ENCODE peak calls at places on chromosomes 11 and 22, in seven cellular contexts. Y is lower leg skin, J is A549, B is K562, X is IMR-90, C is tibial nerve, R is gastrocnemius medialis. W is an unnamed sample.

GRCh38 chr11:117986981-117987495 is 844 bp downstream of the IL10RA start:
- DNase-seq in Y (no peak), J (no peak), B (no peak), X (no peak), C (no peak), R (no peak), W (peak)

GRCh38 chr11:28170759-28171158 is 62.6 kb downstream of the METTL15 start:
- DNase-seq in Y (no peak), J (no peak), B (no peak), X (no peak), C (no peak), R (no peak), W (no peak)

GRCh38 chr11:65559951-65560537 is 1.9 kb upstream of the LTBP3 start:
- DNase-seq in Y (no peak), J (peak), B (no peak), X (peak), C (no peak), R (peak), W (no peak)

GRCh38 chr11:125990244-125990643 is 44.4 kb downstream of the VSIG10L2 start:
- DNase-seq in Y (peak), J (no peak), B (no peak), X (peak), C (peak), R (no peak), W (no peak)

GRCh38 chr22:20128902-20129746 is 2.5 kb upstream of the ZDHHC8 start:
- DNase-seq in Y (no peak), J (no peak), B (peak), X (peak), C (no peak), R (peak), W (peak)

GRCh38 chr11:83736689-83737088 is 450.5 kb upstream of the CCDC90B start:
- DNase-seq in Y (no peak), J (no peak), B (no peak), X (no peak), C (no peak), R (no peak), W (no peak)

GRCh38 chr22:50314455-50315288 is 7.2 kb upstream of the PLXNB2 start:
- DNase-seq in Y (no peak), J (no peak), B (peak), X (no peak), C (no peak), R (no peak), W (peak)

GRCh38 chr22:40400173-40400572 is 29.8 kb downstream of the SGSM3 start:
- DNase-seq in Y (no peak), J (no peak), B (no peak), X (no peak), C (no peak), R (no peak), W (peak)

GRCh38 chr11:93570759-93571413 is 27.7 kb upstream of the SMCO4 start:
- DNase-seq in Y (no peak), J (peak), B (no peak), X (peak), C (no peak), R (peak), W (peak)

GRCh38 chr11:3132271-3132781 is 32.8 kb downstream of the OSBPL5 start:
- DNase-seq in Y (no peak), J (no peak), B (no peak), X (no peak), C (no peak), R (no peak), W (no peak)

GRCh38 chr11:120501976-120502755 is 9.4 kb upstream of the GRIK4 start:
- DNase-seq in Y (no peak), J (no peak), B (no peak), X (no peak), C (no peak), R (no peak), W (no peak)

GRCh38 chr11:104254347-104254746 is 90.4 kb upstream of the PDGFD start:
- DNase-seq in Y (no peak), J (no peak), B (peak), X (no peak), C (no peak), R (no peak), W (peak)

GRCh38 chr11:77753230-77753629 is 67.3 kb downstream of the RSF1 start:
- DNase-seq in Y (no peak), J (no peak), B (no peak), X (no peak), C (no peak), R (no peak), W (no peak)

GRCh38 chr11:7413961-7414728 is 71.2 kb upstream of the OLFML1 start:
- DNase-seq in Y (no peak), J (no peak), B (no peak), X (no peak), C (no peak), R (no peak), W (no peak)

GRCh38 chr11:26490546-26490945 is 81.5 kb downstream of the MUC15 start:
- DNase-seq in Y (no peak), J (no peak), B (no peak), X (no peak), C (no peak), R (no peak), W (no peak)

GRCh38 chr22:30566125-30566524 is 8.3 kb downstream of the GAL3ST1 start:
- DNase-seq in Y (no peak), J (no peak), B (no peak), X (no peak), C (no peak), R (no peak), W (no peak)

GRCh38 chr22:45961679-45962430 is 15.1 kb downstream of the WNT7B start:
- DNase-seq in Y (no peak), J (no peak), B (no peak), X (no peak), C (no peak), R (no peak), W (no peak)

GRCh38 chr22:45910928-45911467 is 66.0 kb downstream of the WNT7B start:
- DNase-seq in Y (no peak), J (no peak), B (peak), X (no peak), C (no peak), R (no peak), W (no peak)

GRCh38 chr11:106619320-106619990 is 398.8 kb downstream of the GUCY1A2 start:
- DNase-seq in Y (no peak), J (no peak), B (no peak), X (no peak), C (no peak), R (no peak), W (no peak)

GRCh38 chr22:20636945-20637344 is 129.5 kb downstream of the MED15 start:
- DNase-seq in Y (no peak), J (no peak), B (no peak), X (no peak), C (no peak), R (no peak), W (no peak)

GRCh38 chr22:50222508-50222907 is 21.7 kb downstream of the SELENOO start:
- DNase-seq in Y (no peak), J (no peak), B (no peak), X (no peak), C (no peak), R (no peak), W (no peak)

GRCh38 chr11:127006311-127006710 is 5.7 kb upstream of the KIRREL3 start:
- DNase-seq in Y (no peak), J (no peak), B (no peak), X (peak), C (no peak), R (no peak), W (no peak)

GRCh38 chr11:23226331-23226909 is 366.1 kb upstream of the CCDC179 start:
- DNase-seq in Y (no peak), J (no peak), B (no peak), X (peak), C (no peak), R (no peak), W (no peak)

GRCh38 chr22:47386812-47387510 is 624.5 kb downstream of the TBC1D22A start:
- DNase-seq in Y (no peak), J (no peak), B (no peak), X (no peak), C (no peak), R (no peak), W (no peak)

GRCh38 chr11:116653206-116653605 is 119.6 kb downstream of the BUD13 start:
- DNase-seq in Y (no peak), J (no peak), B (no peak), X (no peak), C (no peak), R (no peak), W (no peak)

GRCh38 chr22:36026741-36027140 is 1.9 kb downstream of the RBFOX2 start:
- DNase-seq in Y (no peak), J (no peak), B (no peak), X (peak), C (no peak), R (no peak), W (no peak)

GRCh38 chr11:27699242-27699925 is 871 bp downstream of the BDNF start:
- DNase-seq in Y (no peak), J (no peak), B (no peak), X (peak), C (no peak), R (no peak), W (no peak)

GRCh38 chr11:128508785-128509518 is 78.4 kb downstream of the ETS1 start:
- DNase-seq in Y (no peak), J (no peak), B (no peak), X (peak), C (no peak), R (no peak), W (no peak)

GRCh38 chr11:11876458-11876857 is 34.7 kb downstream of the USP47 start:
- DNase-seq in Y (no peak), J (no peak), B (peak), X (no peak), C (no peak), R (no peak), W (peak)

GRCh38 chr11:65224939-65225283 is 36.9 kb upstream of the POLA2 start:
- DNase-seq in Y (no peak), J (peak), B (peak), X (peak), C (peak), R (no peak), W (peak)

GRCh38 chr11:22244986-22245592 is 52.2 kb downstream of the ANO5 start:
- DNase-seq in Y (peak), J (peak), B (no peak), X (peak), C (no peak), R (peak), W (peak)

GRCh38 chr22:36352775-36353507 is 34.8 kb downstream of the MYH9 start:
- DNase-seq in Y (no peak), J (no peak), B (no peak), X (peak), C (peak), R (no peak), W (no peak)

GRCh38 chr11:86938900-86939880 is 16.0 kb downstream of the FZD4 start:
- DNase-seq in Y (no peak), J (peak), B (peak), X (peak), C (peak), R (no peak), W (peak)

GRCh38 chr11:119483881-119484371 is 61.0 kb upstream of the THY1 start:
- DNase-seq in Y (no peak), J (no peak), B (no peak), X (no peak), C (no peak), R (no peak), W (no peak)

GRCh38 chr11:114318361-114318760 is 22.2 kb downstream of the NNMT start:
- DNase-seq in Y (no peak), J (no peak), B (no peak), X (no peak), C (no peak), R (no peak), W (no peak)

GRCh38 chr22:19122143-19122751 is at the start of gene DGCR2:
- DNase-seq in Y (peak), J (peak), B (peak), X (peak), C (peak), R (peak), W (peak)

GRCh38 chr22:19119949-19120348 is 2.3 kb downstream of the DGCR2 start:
- DNase-seq in Y (no peak), J (no peak), B (no peak), X (no peak), C (no peak), R (no peak), W (no peak)

GRCh38 chr22:19120829-19121630 is 1.2 kb downstream of the DGCR2 start:
- DNase-seq in Y (no peak), J (peak), B (peak), X (peak), C (no peak), R (peak), W (no peak)

GRCh38 chr22:19122752-19123492 is 710 bp upstream of the DGCR2 start:
- DNase-seq in Y (no peak), J (peak), B (no peak), X (peak), C (peak), R (no peak), W (no peak)

DNA sequence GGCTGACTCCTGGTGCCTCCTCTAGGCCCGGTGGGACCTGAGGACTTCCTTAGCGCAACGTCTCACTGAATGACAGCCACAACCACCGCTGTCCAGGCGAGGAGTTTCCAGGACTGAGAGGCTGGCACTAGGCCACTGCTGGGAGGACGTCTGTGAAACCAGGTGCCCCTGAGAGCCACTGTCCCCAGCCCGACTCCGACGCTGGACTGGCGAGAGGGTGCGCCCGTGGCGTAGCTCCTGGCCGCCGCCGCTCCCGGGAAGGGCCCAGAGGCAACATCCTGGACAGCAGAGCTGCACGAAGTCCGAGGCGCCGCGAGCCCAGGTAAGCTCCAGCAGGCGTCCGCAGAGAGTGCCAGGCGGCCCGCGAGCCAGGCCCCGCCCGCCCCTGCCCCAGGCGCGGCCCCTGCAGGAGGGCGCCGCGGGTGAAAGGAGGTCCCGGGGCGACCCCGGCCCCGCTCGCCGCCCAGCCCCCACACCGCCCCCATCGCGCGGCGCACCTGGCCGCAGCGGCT is 525 bp downstream of the DGCR2 start:
- DNase-seq in Y (peak), J (peak), B (peak), X (peak), C (peak), R (peak), W (peak)
- TF ChIP-seq CTCF in Y (no peak), J (no peak), B (no peak), X (no peak), C (no peak), R (no peak), W (no peak)

GRCh38 chr11:47415949-47416472 is 7.6 kb downstream of the SLC39A13 start:
- DNase-seq in Y (peak), J (peak), B (no peak), X (peak), C (peak), R (peak), W (no peak)
- TF ChIP-seq POLR2A in Y (no peak), J (no peak), B (peak), X (no peak), C (no peak), R (no peak), W (no peak)

DNA sequence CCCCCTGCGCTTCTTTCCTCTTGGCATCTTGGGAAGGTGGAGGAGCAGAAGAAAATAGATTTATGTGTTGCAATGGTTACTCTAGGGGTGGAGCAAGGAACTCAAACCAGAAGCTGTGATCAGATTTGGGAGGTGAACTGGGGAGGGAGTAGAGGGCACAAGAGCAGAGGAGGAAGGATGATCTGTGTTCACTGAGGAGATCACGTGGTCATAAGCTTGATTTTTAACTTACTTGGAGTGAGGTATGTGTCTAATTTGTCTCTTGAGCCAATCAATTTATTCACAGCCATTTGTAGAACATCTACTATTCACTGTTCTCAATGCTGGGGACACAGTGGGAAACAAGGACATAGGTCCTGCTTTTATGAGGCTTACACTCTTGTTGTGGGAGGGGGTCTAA is 24.8 kb upstream of the CD82 start:
- DNase-seq in Y (no peak), J (no peak), B (no peak), X (no peak), C (no peak), R (no peak), W (no peak)
- TF ChIP-seq CTCF in Y (no peak), J (no peak), B (no peak), X (no peak), C (no peak), R (no peak), W (no peak)

DNA sequence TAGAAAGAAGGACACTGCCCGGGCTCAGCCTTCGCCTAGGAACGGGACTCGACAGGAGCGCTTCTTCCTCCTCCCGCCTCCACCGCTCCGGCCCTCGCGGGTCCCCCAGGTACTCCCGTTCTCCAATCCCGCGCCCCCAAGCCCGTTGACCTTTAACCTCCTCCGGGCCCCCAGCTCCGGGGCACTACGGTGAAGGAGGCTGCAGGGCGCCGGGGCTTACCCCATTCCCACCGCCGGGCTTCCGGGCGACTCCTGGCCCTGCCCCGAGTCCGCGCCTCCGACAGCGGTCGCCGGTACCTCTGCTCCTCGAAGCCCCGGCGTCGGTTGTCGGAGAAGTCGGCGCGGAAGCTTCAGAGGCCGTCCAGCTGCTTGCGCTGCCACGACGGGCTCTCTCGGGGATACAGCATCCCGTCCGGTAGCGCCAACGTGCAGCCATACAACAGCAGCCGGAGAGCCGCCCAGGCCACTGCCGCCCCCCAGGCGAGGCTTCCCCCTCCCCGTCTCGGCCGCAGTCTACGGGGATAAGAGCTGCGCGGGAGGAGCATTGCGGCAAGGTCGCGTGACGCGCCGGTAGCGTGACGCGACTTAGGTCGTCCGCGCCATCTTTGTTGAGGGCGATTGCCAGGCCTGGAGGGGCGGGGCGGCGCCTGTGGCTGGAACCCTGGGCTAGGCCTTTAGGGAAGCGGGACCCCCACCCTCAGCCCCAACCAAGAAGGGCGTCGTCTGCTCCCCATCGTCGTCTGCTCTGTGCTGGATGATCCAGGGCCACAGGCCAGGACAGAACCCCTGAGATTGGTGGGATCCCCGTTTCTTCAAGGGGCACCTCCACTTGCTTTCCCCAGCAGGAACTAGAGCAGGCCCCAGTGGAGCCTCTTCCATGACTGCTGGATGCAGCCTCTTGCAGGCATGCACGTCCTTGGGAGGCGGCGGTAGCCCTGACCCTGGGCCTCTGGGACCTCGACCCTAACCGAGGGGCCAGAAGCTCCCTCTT is 26.3 kb downstream of the RGL4 start:
- DNase-seq in Y (peak), J (peak), B (peak), X (peak), C (peak), R (peak), W (peak)
- TF ChIP-seq POLR2A in Y (no peak), J (peak), B (peak), X (peak), C (no peak), R (peak), W (peak)

GRCh38 chr11:82038151-82038550 is 695.5 kb downstream of the FAM181B start:
- DNase-seq in Y (no peak), J (no peak), B (no peak), X (no peak), C (no peak), R (no peak), W (no peak)
- TF ChIP-seq CTCF in Y (no peak), J (no peak), B (no peak), X (no peak), C (no peak), R (no peak), W (no peak)

GRCh38 chr11:129895126-129896041 is at the start of gene NFRKB:
- DNase-seq in Y (peak), J (peak), B (peak), X (peak), C (peak), R (peak), W (peak)
- TF ChIP-seq POLR2A in Y (no peak), J (peak), B (peak), X (no peak), C (peak), R (peak), W (peak)

DNA sequence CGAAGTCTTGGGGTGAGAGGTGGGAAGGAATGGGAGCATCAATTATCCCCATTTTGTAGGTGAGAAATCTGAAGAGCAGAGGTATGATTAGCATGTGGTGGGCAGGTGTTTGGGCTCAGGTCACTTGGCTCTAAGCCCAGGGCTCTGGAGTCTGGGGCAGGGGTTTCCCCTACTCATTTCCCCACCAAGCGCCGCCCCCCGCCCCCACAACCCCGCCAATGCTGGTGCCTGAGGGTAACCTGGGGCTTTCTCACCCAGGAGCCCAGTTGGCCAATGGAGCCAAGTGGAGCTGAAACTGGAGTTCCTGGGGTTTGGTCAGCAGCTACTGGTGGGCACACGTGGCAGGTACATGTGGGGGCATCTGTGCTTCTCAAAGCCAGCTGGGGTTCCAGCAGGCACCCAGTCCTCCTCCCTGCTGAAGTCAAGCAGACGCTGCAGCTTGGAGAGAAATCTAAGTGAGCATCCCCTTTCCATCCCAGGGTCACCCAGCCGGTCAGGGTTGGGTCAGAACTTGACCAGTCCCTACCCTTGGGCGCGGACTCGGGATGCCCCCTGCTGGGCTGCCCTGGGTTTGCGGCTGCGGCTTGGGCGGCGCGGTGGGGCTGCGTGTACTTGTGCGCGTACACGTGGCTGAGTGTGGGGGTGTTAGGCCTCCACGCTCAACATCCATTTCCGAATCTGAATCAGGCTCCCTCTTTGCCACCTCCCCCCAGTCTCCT is 1.6 kb upstream of the CHRM1 start:
- DNase-seq in Y (no peak), J (peak), B (peak), X (no peak), C (no peak), R (no peak), W (peak)
- TF ChIP-seq CTCF in Y (no peak), J (peak), B (peak), X (peak), C (no peak), R (no peak), W (peak)

GRCh38 chr11:62547691-62548281 is 1.2 kb upstream of the AHNAK start:
- DNase-seq in Y (peak), J (peak), B (no peak), X (no peak), C (no peak), R (peak), W (no peak)
- TF ChIP-seq POLR2A in Y (no peak), J (no peak), B (no peak), X (no peak), C (no peak), R (peak), W (no peak)